ENCODE peak calls at places on chromosomes 1 and 21, in six cellular contexts. S is esophagus squamous epithelium; Y is effector memory CD4-positive, alpha-beta T cell; P is tibial artery; U is A549; V is sigmoid colon. H is an unnamed sample.

GRCh38 chr1:36133484-36133883 is 8.5 kb upstream of the COL8A2 start:
- DNase-seq in V (no peak), S (no peak), P (peak; percentile 89), Y (no peak), U (peak; percentile 47), H (no peak)

GRCh38 chr21:31874817-31875216 is 2.0 kb downstream of the HUNK start:
- DNase-seq in Y (no peak), S (no peak), U (no peak), P (no peak), V (no peak), H (no peak)

GRCh38 chr1:243487649-243488227 is 231.9 kb downstream of the SDCCAG8 start:
- DNase-seq in U (peak; percentile 86), Y (no peak), S (no peak), P (no peak), V (peak; percentile 61), H (no peak)

GRCh38 chr1:190067592-190067991 is 410.1 kb downstream of the BRINP3 start:
- DNase-seq in Y (no peak), S (no peak), V (no peak), P (no peak), U (no peak), H (no peak)

GRCh38 chr1:119713538-119714456 is 2.1 kb downstream of the PHGDH start:
- DNase-seq in S (no peak), Y (no peak), U (no peak), V (no peak), P (no peak), H (peak; percentile 20)

GRCh38 chr1:5616366-5617178 is 375.7 kb downstream of the NPHP4 start:
- DNase-seq in U (no peak), V (no peak), Y (no peak), S (no peak), P (no peak), H (no peak)

GRCh38 chr1:44786138-44786840 is 1.7 kb downstream of the BEST4 start:
- DNase-seq in P (peak; percentile 83), Y (peak; percentile 62), V (peak; percentile 87), S (no peak), U (peak; percentile 77), H (no peak)

GRCh38 chr1:25794325-25794724 is 5.7 kb upstream of the SELENON start:
- DNase-seq in V (no peak), Y (no peak), U (no peak), S (no peak), P (no peak), H (no peak)

GRCh38 chr1:161803181-161803580 is 37.1 kb downstream of the ATF6 start:
- DNase-seq in U (no peak), V (no peak), Y (no peak), P (no peak), S (no peak), H (no peak)

GRCh38 chr21:35672313-35672712 is 388.0 kb downstream of the SETD4 start:
- DNase-seq in S (no peak), V (no peak), U (no peak), Y (no peak), P (no peak), H (no peak)

DNA sequence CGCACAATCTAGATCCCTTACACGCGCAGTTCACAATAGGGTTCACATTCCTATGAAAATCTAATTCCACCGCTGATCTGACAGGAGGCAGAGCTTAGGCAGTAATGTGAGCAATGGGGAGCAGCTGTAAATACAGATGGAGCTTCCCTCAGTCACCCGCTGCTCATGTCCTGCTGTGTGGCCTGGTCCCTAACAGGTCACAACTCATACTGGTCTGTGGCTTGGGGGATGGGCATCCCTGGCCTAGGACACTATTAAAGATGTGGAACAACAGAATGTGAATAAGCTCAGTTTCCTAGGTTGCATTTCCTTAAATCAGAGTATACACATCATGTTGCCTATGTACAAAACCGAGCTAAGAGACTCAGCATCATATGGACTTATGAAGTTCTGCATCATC is 16.2 kb downstream of the IFI44 start:
- DNase-seq in Y (no peak), S (no peak), P (no peak), U (no peak), V (no peak), H (no peak)
- H3K4me3 ChIP-seq in Y (no peak overlapping the region), S (no peak overlapping the region), P (no peak overlapping the region), U (no peak overlapping the region), V (no peak overlapping the region), H (no peak overlapping the region)

GRCh38 chr1:202664083-202664482 is 46.2 kb downstream of the SYT2 start:
- DNase-seq in Y (no peak), V (no peak), S (no peak), U (no peak), P (no peak), H (no peak)
- H3K27ac ChIP-seq in Y (no peak overlapping the region), V (no peak overlapping the region), S (no peak overlapping the region), U (no peak overlapping the region), P (no peak overlapping the region), H (no peak overlapping the region)

DNA sequence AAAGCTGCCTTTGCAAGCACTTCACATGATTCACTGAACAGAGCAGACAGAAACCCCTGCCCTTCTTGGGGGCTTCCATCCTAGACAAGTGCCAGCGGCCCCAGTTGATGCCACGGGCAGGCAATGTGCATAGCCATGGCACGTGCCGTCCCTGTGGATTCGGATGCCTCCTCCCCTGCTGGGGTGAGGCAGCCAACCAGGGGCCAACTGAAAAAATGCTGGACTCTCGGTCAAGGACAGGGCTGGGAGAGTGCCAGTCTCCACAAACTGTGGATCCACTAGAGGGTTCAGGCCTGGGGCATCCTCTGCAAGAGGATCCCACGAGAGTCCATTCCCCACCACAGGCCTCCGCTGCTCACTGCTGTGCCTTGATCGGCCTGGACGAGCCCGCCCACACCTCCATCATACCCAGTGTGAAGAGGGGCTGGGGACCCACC is 3.8 kb downstream of the JMJD4 start:
- DNase-seq in S (no peak), P (no peak), Y (no peak), V (no peak), U (no peak), H (no peak)
- H3K4me1 ChIP-seq in S (peaks cover 39% of the 10 kb centered on the region), P (no peaks in the 10 kb centered on the region), Y (peaks cover 33% of the 10 kb centered on the region), V (peaks cover 54% of the 10 kb centered on the region), U (peaks cover 15% of the 10 kb centered on the region), H (peaks cover 16% of the 10 kb centered on the region)

GRCh38 chr1:150557813-150558212 is 8.6 kb downstream of the ADAMTSL4 start:
- DNase-seq in Y (no peak), U (no peak), S (no peak), V (no peak), P (peak; percentile 67), H (no peak)

GRCh38 chr1:150559627-150560010 is 10.4 kb downstream of the ADAMTSL4 start:
- DNase-seq in S (no peak), V (peak; percentile 78), P (no peak), Y (no peak), U (no peak), H (no peak)

GRCh38 chr1:150558328-150558727 is 9.1 kb downstream of the ADAMTSL4 start:
- DNase-seq in Y (no peak), S (no peak), V (no peak), P (peak; percentile 62), U (no peak), H (no peak)

GRCh38 chr1:150560011-150560438 is 10.8 kb downstream of the ADAMTSL4 start:
- DNase-seq in V (peak; percentile 91), U (peak; percentile 78), P (peak; percentile 89), Y (peak; percentile 34), S (no peak), H (no peak)

DNA sequence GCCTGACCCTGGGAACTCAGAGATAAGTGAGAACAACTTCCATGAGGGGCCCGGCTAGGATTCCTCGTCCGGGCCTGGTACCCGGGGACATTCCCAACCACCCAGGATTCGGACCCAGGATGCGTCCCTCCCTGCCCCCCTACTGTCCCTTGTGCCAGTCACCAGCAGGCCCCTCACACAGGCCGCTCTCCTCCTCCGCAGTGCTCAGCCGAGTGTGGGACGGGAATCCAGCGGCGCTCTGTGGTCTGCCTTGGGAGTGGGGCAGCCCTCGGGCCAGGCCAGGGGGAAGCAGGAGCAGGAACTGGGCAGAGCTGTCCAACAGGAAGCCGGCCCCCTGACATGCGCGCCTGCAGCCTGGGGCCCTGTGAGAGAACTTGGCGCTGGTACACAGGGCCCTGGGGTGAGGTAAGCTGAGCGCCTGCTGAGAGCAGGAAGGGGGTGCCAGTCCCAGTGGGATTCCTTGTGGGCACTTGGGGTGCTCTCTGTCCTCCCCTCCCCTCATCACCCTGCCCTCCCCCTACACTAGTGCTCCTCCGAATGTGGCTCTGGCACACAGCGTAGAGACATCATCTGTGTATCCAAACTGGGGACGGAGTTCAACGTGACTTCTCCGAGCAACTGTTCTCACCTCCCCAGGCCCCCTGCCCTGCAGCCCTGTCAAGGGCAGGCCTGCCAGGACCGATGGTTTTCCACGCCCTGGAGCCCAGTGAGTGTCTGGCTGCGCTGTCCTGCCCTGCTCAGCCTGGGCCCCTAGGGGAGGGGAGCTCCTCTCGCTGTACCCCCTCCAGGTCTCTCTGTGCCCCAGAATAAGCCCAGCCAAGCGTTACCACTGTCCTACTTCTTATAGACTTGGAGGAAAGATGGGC is 9.8 kb downstream of the ADAMTSL4 start:
- DNase-seq in U (no peak), Y (no peak), S (no peak), V (peak; percentile 68), P (peak; percentile 84), H (no peak)
- H3K4me3 ChIP-seq in U (no peak overlapping the region), Y (no peak overlapping the region), S (peak overlapping the region; percentile 28), V (peak overlapping the region; percentile 14), P (peak overlapping the region; percentile 51), H (no peak overlapping the region)

H was measured in iPS DF 6.9.